ENCODE peak calls at places on chromosome 11, in eight cellular contexts. V is T follicular helper cell; R is GM04504; F is MV-4-11; W is AML-193; E is NCI-H446; Z is activated CD8-positive, alpha-beta memory T cell treated with anti-CD3 and anti-CD28 coated beads for 1 hour; O is HAP-1. G is an unnamed sample.

GRCh38 chr11:125275905-125276634 is 111.5 kb downstream of the PKNOX2 start:
- DNase-seq in F (no peak), V (no peak), Z (no peak), W (no peak), R (no peak), E (no peak), O (no peak), G (no peak)

GRCh38 chr11:107591098-107591445 is at the start of gene ELMOD1:
- DNase-seq in R (no peak), V (no peak), F (no peak), O (peak; percentile 85), W (no peak), Z (no peak), E (no peak), G (no peak)

GRCh38 chr11:72759468-72759867 is 7.3 kb upstream of the ARAP1 start:
- DNase-seq in W (no peak), E (no peak), R (no peak), V (no peak), Z (no peak), F (no peak), O (no peak), G (no peak)

GRCh38 chr11:48001438-48002021 is 21.2 kb downstream of the PTPRJ start:
- DNase-seq in F (no peak), O (no peak), W (no peak), E (no peak), Z (peak; percentile 57), V (peak; percentile 81), R (no peak), G (no peak)

GRCh38 chr11:28836285-28837081 is 728.3 kb downstream of the METTL15 start:
- DNase-seq in R (peak; percentile 79), F (no peak), V (no peak), Z (no peak), W (no peak), E (no peak), O (no peak), G (no peak)

GRCh38 chr11:93921695-93922468 is 71.5 kb upstream of the VSTM5 start:
- DNase-seq in O (peak; percentile 70), R (peak; percentile 37), W (peak; percentile 55), V (no peak), F (peak; percentile 19), E (peak; percentile 22), Z (no peak), G (no peak)

GRCh38 chr11:105466582-105467228 is 143.2 kb upstream of the GRIA4 start:
- DNase-seq in E (no peak), Z (no peak), V (no peak), F (no peak), O (no peak), R (no peak), W (no peak), G (no peak)

GRCh38 chr11:83459802-83460201 is 173.6 kb upstream of the CCDC90B start:
- DNase-seq in F (no peak), O (no peak), V (no peak), Z (no peak), E (no peak), R (no peak), W (no peak), G (no peak)

GRCh38 chr11:70421123-70421522 is 22.8 kb downstream of the CTTN start:
- DNase-seq in O (no peak), R (no peak), W (peak; percentile 33), V (no peak), Z (no peak), F (peak; percentile 77), E (no peak), G (no peak)

GRCh38 chr11:68008381-68009337 is 1.5 kb upstream of the ALDH3B1 start:
- DNase-seq in Z (no peak), V (no peak), W (no peak), F (peak; percentile 59), R (no peak), E (no peak), O (no peak), G (no peak)

GRCh38 chr11:21567628-21568290 is 625.1 kb upstream of the ANO5 start:
- DNase-seq in F (no peak), V (no peak), Z (no peak), R (no peak), E (no peak), W (no peak), O (no peak), G (no peak)

GRCh38 chr11:72238492-72239295 is 5.3 kb downstream of the PHOX2A start:
- DNase-seq in W (no peak), Z (no peak), F (no peak), E (no peak), V (no peak), R (no peak), O (no peak), G (no peak)

GRCh38 chr11:10623797-10624761 is 55.6 kb upstream of the LYVE1 start:
- DNase-seq in O (peak; percentile 60), E (peak; percentile 9), F (peak; percentile 16), W (peak; percentile 1), V (no peak), Z (no peak), R (no peak), G (no peak)

GRCh38 chr11:67562951-67563350 is 20.7 kb upstream of the GSTP1 start:
- DNase-seq in Z (no peak), V (no peak), E (no peak), R (no peak), F (no peak), W (no peak), O (peak; percentile 56), G (no peak)

GRCh38 chr11:46281374-46281831 is 3.9 kb downstream of the CREB3L1 start:
- DNase-seq in R (no peak), Z (no peak), E (no peak), F (no peak), W (no peak), V (no peak), O (no peak), G (no peak)

GRCh38 chr11:109552376-109552775 is 130.4 kb downstream of the C11orf87 start:
- DNase-seq in O (no peak), R (no peak), F (no peak), V (no peak), E (no peak), W (no peak), Z (no peak), G (no peak)

G was measured in cerebellar nuclear complex.